ENCODE peak calls at places on chromosomes 6 and 20, in seven cellular contexts. One of them, this sample, is unnamed.

GRCh38 chr6:160881409-160881808 is 110.2 kb upstream of the MAP3K4 start:
- DNase-seq in effector memory CD8-positive, alpha-beta T cell: no peak
- DNase-seq in occipital lobe: no peak
- DNase-seq in A172: no peak
- DNase-seq in anterior cingulate cortex: no peak
- DNase-seq in neural progenitor cell: no peak
- DNase-seq in HL-60: no peak
- DNase-seq in this sample: no peak

GRCh38 chr6:84046755-84047154 is 13.2 kb downstream of the MRAP2 start:
- DNase-seq in effector memory CD8-positive, alpha-beta T cell: no peak
- DNase-seq in occipital lobe: no peak
- DNase-seq in A172: no peak
- DNase-seq in anterior cingulate cortex: no peak
- DNase-seq in neural progenitor cell: no peak
- DNase-seq in HL-60: no peak
- DNase-seq in this sample: no peak

GRCh38 chr6:81565071-81565470 is 187.4 kb downstream of the TENT5A start:
- DNase-seq in effector memory CD8-positive, alpha-beta T cell: no peak
- DNase-seq in occipital lobe: no peak
- DNase-seq in A172: peak
- DNase-seq in anterior cingulate cortex: no peak
- DNase-seq in neural progenitor cell: no peak
- DNase-seq in HL-60: no peak
- DNase-seq in this sample: no peak

GRCh38 chr6:144160452-144160851 is 10.1 kb downstream of the STX11 start:
- DNase-seq in effector memory CD8-positive, alpha-beta T cell: no peak
- DNase-seq in occipital lobe: no peak
- DNase-seq in A172: no peak
- DNase-seq in anterior cingulate cortex: no peak
- DNase-seq in neural progenitor cell: no peak
- DNase-seq in HL-60: no peak
- DNase-seq in this sample: no peak

GRCh38 chr20:35870541-35871307 is 83.6 kb downstream of the SCAND1 start:
- DNase-seq in effector memory CD8-positive, alpha-beta T cell: no peak
- DNase-seq in occipital lobe: no peak
- DNase-seq in A172: peak
- DNase-seq in anterior cingulate cortex: no peak
- DNase-seq in neural progenitor cell: no peak
- DNase-seq in HL-60: no peak
- DNase-seq in this sample: no peak

GRCh38 chr20:60046011-60046413 is 87.8 kb downstream of the CDH26 start:
- DNase-seq in effector memory CD8-positive, alpha-beta T cell: no peak
- DNase-seq in occipital lobe: no peak
- DNase-seq in A172: peak
- DNase-seq in anterior cingulate cortex: no peak
- DNase-seq in neural progenitor cell: no peak
- DNase-seq in HL-60: peak
- DNase-seq in this sample: no peak

GRCh38 chr6:44580901-44581300 is 193.4 kb downstream of the CDC5L start:
- DNase-seq in effector memory CD8-positive, alpha-beta T cell: no peak
- DNase-seq in occipital lobe: no peak
- DNase-seq in A172: peak
- DNase-seq in anterior cingulate cortex: no peak
- DNase-seq in neural progenitor cell: no peak
- DNase-seq in HL-60: no peak
- DNase-seq in this sample: no peak

GRCh38 chr6:107399927-107400326 is 59.4 kb downstream of the PDSS2 start:
- DNase-seq in effector memory CD8-positive, alpha-beta T cell: no peak
- DNase-seq in occipital lobe: no peak
- DNase-seq in A172: no peak
- DNase-seq in anterior cingulate cortex: no peak
- DNase-seq in neural progenitor cell: peak
- DNase-seq in HL-60: no peak
- DNase-seq in this sample: no peak

GRCh38 chr6:122276637-122277036 is 122.8 kb upstream of the HSF2 start:
- DNase-seq in effector memory CD8-positive, alpha-beta T cell: no peak
- DNase-seq in occipital lobe: no peak
- DNase-seq in A172: no peak
- DNase-seq in anterior cingulate cortex: no peak
- DNase-seq in neural progenitor cell: no peak
- DNase-seq in HL-60: no peak
- DNase-seq in this sample: no peak

GRCh38 chr6:11328613-11329247 is 96.3 kb upstream of the NEDD9 start:
- DNase-seq in effector memory CD8-positive, alpha-beta T cell: no peak
- DNase-seq in occipital lobe: no peak
- DNase-seq in A172: no peak
- DNase-seq in anterior cingulate cortex: no peak
- DNase-seq in neural progenitor cell: no peak
- DNase-seq in HL-60: no peak
- DNase-seq in this sample: no peak

GRCh38 chr20:49572857-49573256 is 4.9 kb upstream of the PTGIS start:
- DNase-seq in effector memory CD8-positive, alpha-beta T cell: no peak
- DNase-seq in occipital lobe: no peak
- DNase-seq in A172: no peak
- DNase-seq in anterior cingulate cortex: no peak
- DNase-seq in neural progenitor cell: peak
- DNase-seq in HL-60: no peak
- DNase-seq in this sample: no peak

GRCh38 chr20:46364670-46365482 is 41.5 kb downstream of the ELMO2 start:
- DNase-seq in effector memory CD8-positive, alpha-beta T cell: no peak
- DNase-seq in occipital lobe: peak
- DNase-seq in A172: no peak
- DNase-seq in anterior cingulate cortex: peak
- DNase-seq in neural progenitor cell: no peak
- DNase-seq in HL-60: no peak
- DNase-seq in this sample: peak